ENCODE peak calls at places on chromosomes 12 and 14, in five cellular contexts. L is CD4-positive, alpha-beta T cell; N is RWPE1; Z is WTC11; I is MM.1S. E is an unnamed sample.

GRCh38 chr12:117563007-117563406 is 201.6 kb upstream of the NOS1 start:
- DNase-seq in L (no peak), N (no peak), Z (no peak), I (no peak), E (no peak)

GRCh38 chr14:51479584-51480305 is 172.0 kb upstream of the FRMD6 start:
- DNase-seq in L (no peak), N (no peak), Z (no peak), I (no peak), E (no peak)

GRCh38 chr12:92786045-92786444 is 83.3 kb downstream of the PLEKHG7 start:
- DNase-seq in L (no peak), N (no peak), Z (no peak), I (no peak), E (no peak)

GRCh38 chr12:119601877-119602536 is 8.4 kb downstream of the TMEM233 start:
- DNase-seq in L (no peak), N (no peak), Z (no peak), I (no peak), E (no peak)

GRCh38 chr12:40405419-40405818 is 180.6 kb downstream of the LRRK2 start:
- DNase-seq in L (no peak), N (no peak), Z (no peak), I (no peak), E (no peak)

GRCh38 chr14:72906316-72906715 is 12.4 kb upstream of the DPF3 start:
- DNase-seq in L (no peak), N (no peak), Z (no peak), I (no peak), E (no peak)

GRCh38 chr14:77738559-77739250 is 22.3 kb downstream of the SNW1 start:
- DNase-seq in L (no peak), N (no peak), Z (no peak), I (no peak), E (no peak)

GRCh38 chr12:70487440-70487839 is 121.3 kb downstream of the KCNMB4 start:
- DNase-seq in L (no peak), N (no peak), Z (no peak), I (peak), E (no peak)

GRCh38 chr12:4763549-4763948 is 43.3 kb downstream of the GALNT8 start:
- DNase-seq in L (no peak), N (no peak), Z (peak), I (no peak), E (no peak)

GRCh38 chr12:14850929-14851663 is 7.8 kb upstream of the ART4 start:
- DNase-seq in L (no peak), N (no peak), Z (no peak), I (peak), E (no peak)

DNA sequence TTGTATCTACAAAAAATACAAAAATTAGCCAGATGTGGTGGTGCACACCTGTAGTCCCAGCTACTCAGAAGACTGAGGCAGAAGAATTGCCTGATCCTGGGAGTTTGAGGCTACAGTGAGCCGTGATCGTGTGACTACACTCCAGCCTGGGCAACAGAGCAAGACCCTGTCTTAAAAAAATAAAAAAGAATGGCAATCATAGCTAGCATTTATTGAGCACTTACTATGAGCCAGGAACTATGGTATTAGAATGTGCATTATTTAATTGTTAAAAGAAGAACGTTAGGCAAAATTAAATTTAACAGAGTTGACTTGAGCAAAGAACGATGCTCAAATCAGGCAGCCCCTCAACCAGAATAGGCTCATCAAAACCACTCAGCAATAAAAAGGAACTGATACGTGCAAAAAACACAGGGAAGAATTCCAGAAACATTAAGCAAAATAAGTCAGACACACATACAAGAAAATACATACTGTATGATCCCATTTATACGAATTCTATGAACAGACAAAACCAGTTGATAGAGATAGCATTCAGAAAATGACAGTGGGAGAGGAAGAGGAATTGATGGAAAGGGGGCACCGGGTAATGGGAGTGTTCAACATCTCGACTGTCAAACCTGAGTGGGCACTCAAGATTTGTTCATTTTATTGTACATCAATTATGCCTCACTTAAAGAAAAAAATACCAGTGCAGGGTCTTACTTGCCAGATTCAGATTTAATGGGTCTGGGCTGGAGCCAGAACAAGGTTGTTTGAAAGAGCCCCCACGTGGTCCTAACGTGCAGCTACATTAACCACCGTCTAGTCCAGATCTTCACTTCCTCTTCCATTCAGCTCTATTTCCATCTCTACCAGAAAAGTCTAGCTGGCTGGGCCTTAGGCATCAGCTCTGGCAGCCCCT is 8.0 kb downstream of the SCNN1A start:
- DNase-seq in L (no peak), N (no peak), Z (no peak), I (peak), E (no peak)
- TF ChIP-seq CTCF in L (peak), N (no peak), Z (no peak), I (peak), E (no peak)

DNA sequence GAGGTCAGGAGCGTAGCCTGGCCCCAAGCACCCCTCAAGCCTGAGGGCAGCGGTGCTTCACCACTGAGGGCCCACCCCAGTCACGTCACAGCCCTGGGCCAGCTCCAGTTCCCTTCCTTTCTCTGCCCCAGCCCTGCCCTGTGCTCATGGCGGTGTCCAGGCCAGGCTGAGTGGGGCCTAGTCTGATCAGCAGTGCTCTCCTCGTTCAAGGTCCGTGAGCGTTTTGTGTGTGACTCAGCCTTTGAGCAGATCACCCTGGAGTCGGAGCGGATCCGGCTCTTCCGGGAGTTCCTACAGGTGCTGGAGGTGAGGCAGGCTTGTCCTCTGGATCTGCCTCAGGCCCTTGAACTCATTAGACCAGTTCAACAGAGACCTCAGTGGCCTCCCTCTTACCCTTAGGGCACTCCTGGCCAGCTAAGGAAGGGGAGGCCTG is 19.0 kb downstream of the PRPF40B start:
- DNase-seq in L (no peak), N (peak), Z (no peak), I (no peak), E (no peak)
- TF ChIP-seq CTCF in L (no peak), N (no peak), Z (no peak), I (no peak), E (no peak)

GRCh38 chr12:126616441-126616840 is 1551.2 kb downstream of the AACS start:
- DNase-seq in L (no peak), N (no peak), Z (no peak), I (no peak), E (no peak)

GRCh38 chr12:126617312-126617711 is 1552.1 kb downstream of the AACS start:
- DNase-seq in L (no peak), N (no peak), Z (no peak), I (peak), E (no peak)
- TF ChIP-seq CTCF in L (no peak), N (no peak), Z (no peak), I (peak), E (no peak)

GRCh38 chr12:29026419-29026818 is 122.7 kb upstream of the FAR2 start:
- DNase-seq in L (no peak), N (no peak), Z (no peak), I (no peak), E (no peak)

GRCh38 chr12:29023436-29024076 is 125.5 kb upstream of the FAR2 start:
- DNase-seq in L (no peak), N (no peak), Z (no peak), I (no peak), E (no peak)

GRCh38 chr12:29025936-29026335 is 123.1 kb upstream of the FAR2 start:
- DNase-seq in L (no peak), N (no peak), Z (no peak), I (no peak), E (no peak)

GRCh38 chr12:29030006-29030405 is 119.1 kb upstream of the FAR2 start:
- DNase-seq in L (no peak), N (no peak), Z (no peak), I (no peak), E (no peak)

DNA sequence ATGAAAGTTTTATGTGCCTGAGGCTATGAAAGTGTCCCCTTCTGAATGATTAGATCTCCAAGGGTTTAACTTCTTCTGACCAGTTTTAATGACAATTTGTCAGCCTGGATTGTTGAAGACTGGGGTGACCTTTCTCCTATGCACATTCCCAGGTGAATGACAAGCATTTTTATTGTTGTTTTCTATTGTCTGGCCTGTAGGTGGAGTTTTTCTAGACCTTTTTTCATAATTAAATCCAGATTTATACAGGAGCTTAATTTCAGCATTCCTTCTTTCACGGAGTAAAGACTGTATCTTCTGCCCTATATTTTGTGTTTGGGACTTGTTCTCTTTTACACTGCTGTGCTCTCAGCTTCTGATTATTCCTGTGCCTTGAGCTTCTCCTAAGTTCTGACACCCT is 125.0 kb upstream of the FAR2 start:
- DNase-seq in L (no peak), N (peak), Z (no peak), I (no peak), E (no peak)
- TF ChIP-seq CTCF in L (no peak), N (no peak), Z (no peak), I (peak), E (peak)

GRCh38 chr12:69059465-69060457 is 126.8 kb upstream of the CPM start:
- DNase-seq in L (no peak), N (peak), Z (no peak), I (no peak), E (no peak)
- TF ChIP-seq CTCF in L (no peak), N (no peak), Z (no peak), I (no peak), E (no peak)

DNA sequence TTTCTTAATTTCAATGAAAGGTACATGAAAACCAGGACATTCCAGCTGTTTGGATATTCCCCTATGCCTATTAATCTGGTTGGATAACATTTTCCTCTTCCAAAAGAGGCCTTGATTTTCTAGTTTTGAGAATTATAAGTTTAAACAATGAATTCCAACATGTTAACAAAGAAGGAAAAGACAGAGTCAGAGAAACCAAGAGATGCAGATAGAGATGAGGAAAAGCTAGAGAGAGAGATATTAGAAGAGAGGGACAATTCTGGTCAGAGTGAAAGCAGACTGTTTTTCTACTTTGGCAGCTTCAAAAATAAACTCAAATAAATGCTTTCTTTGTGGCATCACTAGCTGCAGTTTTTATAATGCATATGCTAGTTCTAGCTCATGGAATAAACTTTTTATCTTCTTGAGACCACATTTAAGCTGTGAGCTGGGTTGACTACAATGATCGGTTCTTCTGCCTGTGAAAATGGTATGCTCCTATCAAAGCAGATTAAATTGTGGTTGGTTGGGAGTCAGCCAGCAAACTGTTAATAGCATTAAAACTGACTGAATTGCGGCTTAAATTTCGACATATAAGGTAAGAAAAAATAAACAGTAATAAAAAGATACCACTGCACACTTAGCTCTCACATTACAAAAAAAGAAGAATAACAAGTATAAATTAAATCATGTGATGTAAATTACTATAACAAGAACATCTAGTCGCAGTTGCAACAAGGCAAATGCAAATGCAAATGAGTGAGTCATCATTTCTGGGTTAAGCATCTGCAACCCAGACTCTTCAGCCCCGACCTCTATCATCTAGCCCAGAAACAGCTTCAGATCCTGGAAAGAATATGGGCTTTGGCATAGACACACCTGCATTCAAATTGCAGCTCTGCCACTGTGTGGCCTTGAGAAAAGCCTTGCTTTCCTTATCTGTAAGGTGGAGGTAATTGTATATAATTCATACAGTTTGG is 19.7 kb upstream of the DHRS7 start:
- DNase-seq in L (no peak), N (no peak), Z (no peak), I (no peak), E (no peak)
- TF ChIP-seq CTCF in L (peak), N (peak), Z (no peak), I (no peak), E (peak)

DNA sequence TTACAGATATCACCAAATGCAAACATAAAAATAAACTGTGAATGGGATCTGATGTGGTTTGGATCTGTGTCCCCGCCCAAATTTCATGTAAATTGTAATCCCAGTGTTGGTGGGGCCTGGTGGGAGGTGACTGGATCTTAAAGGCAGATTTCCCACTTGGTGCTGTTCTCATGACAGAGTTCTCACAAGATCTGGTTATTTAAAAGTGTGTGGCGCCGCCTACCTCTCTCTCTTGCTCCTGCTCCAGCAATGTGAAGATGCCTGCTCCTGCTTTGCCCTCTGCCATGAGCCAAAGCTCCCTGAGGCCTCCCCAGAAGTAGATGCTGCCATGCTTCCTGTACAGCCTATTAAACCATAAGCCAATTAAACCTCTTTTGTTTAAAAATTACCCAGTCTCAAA is 47.8 kb downstream of the SLC25A21 start:
- DNase-seq in L (no peak), N (no peak), Z (peak), I (no peak), E (no peak)
- TF ChIP-seq CTCF in L (no peak), N (no peak), Z (no peak), I (no peak), E (no peak)

DNA sequence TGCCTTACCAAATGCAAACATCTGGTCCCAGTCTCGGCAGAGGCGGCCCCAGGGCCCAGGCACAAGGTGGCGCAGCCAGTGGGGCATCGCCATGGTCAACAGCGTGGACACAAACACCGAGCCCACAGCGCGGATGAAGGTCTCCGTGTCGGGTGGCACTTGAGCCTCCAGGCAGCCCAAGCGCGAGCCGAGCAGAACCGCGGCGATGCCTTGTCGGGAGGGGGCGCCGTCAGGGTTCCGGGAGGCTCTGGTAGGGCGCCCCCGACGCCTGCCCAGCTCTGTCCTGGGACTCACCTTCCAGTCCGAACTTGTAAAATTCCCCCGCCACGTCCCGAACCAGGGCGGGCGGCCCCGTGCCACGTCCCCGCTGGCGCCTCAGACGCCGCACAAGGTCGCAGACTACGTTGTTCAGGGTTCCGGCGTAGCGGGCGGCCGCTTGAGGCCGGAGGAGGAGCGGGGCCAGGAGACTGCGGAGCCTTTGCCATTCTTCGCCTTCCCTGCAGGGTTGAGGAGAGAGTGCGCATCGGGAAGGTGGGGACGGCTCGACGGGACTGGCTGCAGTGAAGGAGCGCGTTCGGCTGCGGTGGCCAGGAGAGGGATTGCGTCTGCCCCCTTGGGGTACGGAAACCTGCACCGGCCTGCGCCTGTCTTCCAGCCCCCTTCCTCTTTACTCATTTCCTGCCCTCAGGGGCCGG is 1.7 kb downstream of the CYP27B1 start:
- DNase-seq in L (no peak), N (peak), Z (peak), I (peak), E (peak)
- TF ChIP-seq CTCF in L (peak), N (peak), Z (no peak), I (peak), E (no peak)